ENCODE peak calls at places on chromosome 15, in four cellular contexts. F, P, R and G are unnamed samples.

GRCh38 chr15:67967871-67968423 is 86.2 kb upstream of the PIAS1 start:
- DNase-seq in F (peak), P (peak), R (peak), G (peak)

GRCh38 chr15:89179966-89180875 is 41.2 kb downstream of the RLBP1 start:
- DNase-seq in F (no peak), P (no peak), R (no peak), G (no peak)

GRCh38 chr15:81027200-81027599 is 26.5 kb downstream of the TLNRD1 start:
- DNase-seq in F (no peak), P (no peak), R (no peak), G (no peak)

GRCh38 chr15:39287322-39288195 is 293.3 kb upstream of the THBS1 start:
- DNase-seq in F (no peak), P (no peak), R (no peak), G (no peak)

GRCh38 chr15:60814062-60814461 is 335.1 kb upstream of the ICE2 start:
- DNase-seq in F (no peak), P (no peak), R (no peak), G (no peak)

GRCh38 chr15:69978603-69979002 is 119.1 kb downstream of the TLE3 start:
- DNase-seq in F (no peak), P (no peak), R (no peak), G (no peak)

GRCh38 chr15:77497942-77498361 is 77.3 kb downstream of the HMG20A start:
- DNase-seq in F (no peak), P (no peak), R (no peak), G (peak)

GRCh38 chr15:69629631-69630161 is 177.1 kb downstream of the RPLP1 start:
- DNase-seq in F (no peak), P (no peak), R (no peak), G (no peak)

GRCh38 chr15:101203607-101204006 is 48.2 kb downstream of the CHSY1 start:
- DNase-seq in F (no peak), P (no peak), R (no peak), G (no peak)

GRCh38 chr15:69595009-69595825 is 142.6 kb downstream of the RPLP1 start:
- DNase-seq in F (no peak), P (peak), R (peak), G (peak)

GRCh38 chr15:41934843-41935242 is 37.5 kb downstream of the EHD4 start:
- DNase-seq in F (no peak), P (no peak), R (no peak), G (peak)

GRCh38 chr15:41334293-41335120 is 1.8 kb downstream of the NUSAP1 start:
- DNase-seq in F (no peak), P (no peak), R (no peak), G (no peak)

GRCh38 chr15:80785811-80786354 is 6.7 kb downstream of the CEMIP start:
- DNase-seq in F (no peak), P (no peak), R (no peak), G (no peak)

GRCh38 chr15:70791248-70791647 is 27.9 kb upstream of the UACA start:
- DNase-seq in F (no peak), P (no peak), R (no peak), G (peak)

GRCh38 chr15:84797212-84797611 is 19.9 kb upstream of the ALPK3 start:
- DNase-seq in F (no peak), P (peak), R (no peak), G (no peak)

GRCh38 chr15:34588046-34588674 is 4.7 kb upstream of the GOLGA8B start:
- DNase-seq in F (no peak), P (no peak), R (no peak), G (peak)

GRCh38 chr15:37015476-37015875 is 84.9 kb downstream of the MEIS2 start:
- DNase-seq in F (no peak), P (no peak), R (no peak), G (no peak)

GRCh38 chr15:37016287-37016686 is 84.1 kb downstream of the MEIS2 start:
- DNase-seq in F (no peak), P (no peak), R (no peak), G (no peak)

GRCh38 chr15:37014566-37014965 is 85.8 kb downstream of the MEIS2 start:
- DNase-seq in F (no peak), P (no peak), R (no peak), G (no peak)

GRCh38 chr15:37014137-37014536 is 86.2 kb downstream of the MEIS2 start:
- DNase-seq in F (no peak), P (no peak), R (no peak), G (no peak)

GRCh38 chr15:37015025-37015424 is 85.3 kb downstream of the MEIS2 start:
- DNase-seq in F (no peak), P (no peak), R (no peak), G (no peak)
- H3K4me3 ChIP-seq in F (no peak), P (no peak), R (no peak), G (no peak)

GRCh38 chr15:55256281-55257013 is 33.2 kb downstream of the RAB27A start:
- DNase-seq in F (no peak), P (no peak), R (no peak), G (no peak)
- H3K27ac ChIP-seq in F (no peak), P (peak), R (no peak), G (no peak)

GRCh38 chr15:98548172-98548971 is 100.0 kb upstream of the IGF1R start:
- DNase-seq in F (peak), P (peak), R (peak), G (peak)
- H3K4me3 ChIP-seq in F (peak), P (peak), R (peak), G (peak)

DNA sequence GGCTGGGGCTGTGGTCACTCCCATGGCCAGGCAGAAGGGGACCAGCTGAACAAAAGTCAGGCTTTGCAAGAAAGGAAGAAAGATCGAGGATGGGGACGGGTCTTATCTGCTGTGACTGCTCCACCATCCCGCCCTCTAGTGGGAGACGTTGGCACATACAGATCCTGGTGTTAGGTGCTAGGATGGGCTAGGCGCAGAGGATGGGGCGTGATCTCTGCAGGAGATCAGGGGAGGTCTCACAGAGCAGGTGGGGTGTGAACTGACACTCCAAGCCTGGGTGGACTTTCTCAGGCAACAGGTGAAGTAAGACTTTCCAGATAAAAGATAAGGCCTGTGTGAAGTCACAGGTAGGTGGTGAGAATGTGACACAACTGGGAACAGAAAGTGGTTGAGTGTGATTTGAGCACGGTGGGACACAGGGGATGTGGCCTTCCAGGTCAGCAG is 141.9 kb upstream of the SMAD3 start:
- DNase-seq in F (no peak), P (no peak), R (no peak), G (peak)
- H3K27ac ChIP-seq in F (no peak), P (no peak), R (no peak), G (no peak)

GRCh38 chr15:96316953-96317629 is 13.4 kb upstream of the NR2F2 start:
- DNase-seq in F (no peak), P (no peak), R (no peak), G (no peak)
- H3K4me3 ChIP-seq in F (no peak), P (peak), R (no peak), G (no peak)

GRCh38 chr15:49881433-49881832 is 237.6 kb downstream of the ATP8B4 start:
- DNase-seq in F (no peak), P (no peak), R (no peak), G (no peak)
- H3K27ac ChIP-seq in F (no peak), P (no peak), R (no peak), G (no peak)

DNA sequence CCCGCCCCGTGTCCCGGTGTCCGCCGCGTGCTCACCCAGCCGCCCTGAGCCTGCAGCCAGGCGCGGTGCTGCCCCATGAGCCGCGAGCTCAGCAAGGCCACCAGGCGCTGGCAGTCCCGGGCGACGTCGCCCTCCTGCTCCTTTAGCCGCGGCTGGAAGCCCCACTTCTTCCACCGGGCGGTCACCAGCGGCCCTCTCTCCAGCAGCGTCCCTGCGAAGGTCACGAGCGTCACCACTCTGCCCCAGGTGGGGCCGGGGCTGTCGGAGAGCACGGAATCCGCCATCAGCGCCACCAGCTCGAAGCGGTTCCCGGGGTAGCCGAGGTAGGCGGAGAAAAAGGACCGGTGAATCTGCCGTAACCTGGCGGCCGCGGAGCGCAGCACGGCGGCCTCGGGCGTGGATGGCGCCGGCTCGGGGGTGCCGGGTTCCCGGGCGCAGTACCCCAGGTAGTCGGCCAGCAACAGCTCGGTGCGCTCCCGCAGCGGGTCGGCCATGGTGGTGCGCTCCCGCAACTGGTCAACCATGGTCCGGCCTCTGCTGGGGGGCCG is 298 bp downstream of the BCL2L10 start:
- DNase-seq in F (peak), P (peak), R (peak), G (peak)
- H3K4me3 ChIP-seq in F (peak), P (peak), R (peak), G (peak)